ENCODE peak calls at places on chromosomes 16 and 17, in five cellular contexts. One of them, this sample, is unnamed.

GRCh38 chr17:19718613-19719364 is 2.4 kb upstream of the SLC47A2 start:
- DNase-seq in hepatocyte: no peak
- DNase-seq in progenitor cell of endocrine pancreas: no peak
- DNase-seq in NCI-H1048: no peak
- DNase-seq in stimulated activated naive CD4-positive, alpha-beta T cell: no peak
- DNase-seq in this sample: no peak

GRCh38 chr17:48134912-48135480 is 27.4 kb downstream of the SNX11 start:
- DNase-seq in NCI-H1048: no peak
- DNase-seq in progenitor cell of endocrine pancreas: no peak
- DNase-seq in stimulated activated naive CD4-positive, alpha-beta T cell: no peak
- DNase-seq in hepatocyte: no peak
- DNase-seq in this sample: no peak

GRCh38 chr17:57135026-57135747 is 50.1 kb downstream of the AKAP1 start:
- DNase-seq in progenitor cell of endocrine pancreas: no peak
- DNase-seq in stimulated activated naive CD4-positive, alpha-beta T cell: no peak
- DNase-seq in hepatocyte: no peak
- DNase-seq in NCI-H1048: no peak
- DNase-seq in this sample: no peak

GRCh38 chr17:410674-411401 is 58.2 kb upstream of the RPH3AL start:
- DNase-seq in progenitor cell of endocrine pancreas: peak
- DNase-seq in hepatocyte: peak
- DNase-seq in stimulated activated naive CD4-positive, alpha-beta T cell: peak
- DNase-seq in NCI-H1048: no peak
- DNase-seq in this sample: no peak

GRCh38 chr17:64020068-64020766 is at the start of gene ICAM2:
- DNase-seq in hepatocyte: no peak
- DNase-seq in stimulated activated naive CD4-positive, alpha-beta T cell: peak
- DNase-seq in NCI-H1048: no peak
- DNase-seq in progenitor cell of endocrine pancreas: no peak
- DNase-seq in this sample: no peak

GRCh38 chr16:89422905-89423630 is 67.3 kb downstream of the ANKRD11 start:
- DNase-seq in NCI-H1048: no peak
- DNase-seq in progenitor cell of endocrine pancreas: no peak
- DNase-seq in stimulated activated naive CD4-positive, alpha-beta T cell: no peak
- DNase-seq in hepatocyte: peak
- DNase-seq in this sample: no peak

GRCh38 chr16:62280556-62280955 is 244.3 kb upstream of the CDH8 start:
- DNase-seq in progenitor cell of endocrine pancreas: no peak
- DNase-seq in hepatocyte: no peak
- DNase-seq in NCI-H1048: no peak
- DNase-seq in stimulated activated naive CD4-positive, alpha-beta T cell: no peak
- DNase-seq in this sample: no peak

GRCh38 chr17:18963126-18964017 is 11.4 kb downstream of the SLC5A10 start:
- DNase-seq in hepatocyte: peak
- DNase-seq in progenitor cell of endocrine pancreas: no peak
- DNase-seq in NCI-H1048: no peak
- DNase-seq in stimulated activated naive CD4-positive, alpha-beta T cell: no peak
- DNase-seq in this sample: no peak

GRCh38 chr17:16352303-16352837 is 899 bp downstream of the CENPV start:
- DNase-seq in hepatocyte: peak
- DNase-seq in progenitor cell of endocrine pancreas: peak
- DNase-seq in NCI-H1048: no peak
- DNase-seq in stimulated activated naive CD4-positive, alpha-beta T cell: peak
- DNase-seq in this sample: no peak

GRCh38 chr17:77349976-77350830 is 209.4 kb downstream of the SEC14L1 start:
- DNase-seq in stimulated activated naive CD4-positive, alpha-beta T cell: no peak
- DNase-seq in progenitor cell of endocrine pancreas: no peak
- DNase-seq in NCI-H1048: no peak
- DNase-seq in hepatocyte: peak
- DNase-seq in this sample: no peak

GRCh38 chr17:1398900-1399299 is 1.1 kb downstream of the YWHAE start:
- DNase-seq in progenitor cell of endocrine pancreas: no peak
- DNase-seq in hepatocyte: peak
- DNase-seq in NCI-H1048: no peak
- DNase-seq in stimulated activated naive CD4-positive, alpha-beta T cell: peak
- DNase-seq in this sample: no peak

GRCh38 chr16:83917152-83918120 is 18.5 kb downstream of the MLYCD start:
- DNase-seq in hepatocyte: no peak
- DNase-seq in stimulated activated naive CD4-positive, alpha-beta T cell: no peak
- DNase-seq in progenitor cell of endocrine pancreas: no peak
- DNase-seq in NCI-H1048: no peak
- DNase-seq in this sample: no peak

GRCh38 chr16:23907903-23908302 is 72.1 kb downstream of the PRKCB start:
- DNase-seq in stimulated activated naive CD4-positive, alpha-beta T cell: no peak
- DNase-seq in hepatocyte: no peak
- DNase-seq in NCI-H1048: no peak
- DNase-seq in progenitor cell of endocrine pancreas: no peak
- DNase-seq in this sample: no peak

GRCh38 chr16:56673916-56674315 is 4.3 kb downstream of the MT1H start:
- DNase-seq in progenitor cell of endocrine pancreas: no peak
- DNase-seq in stimulated activated naive CD4-positive, alpha-beta T cell: peak
- DNase-seq in NCI-H1048: no peak
- DNase-seq in hepatocyte: no peak
- DNase-seq in this sample: peak

GRCh38 chr17:61816538-61816937 is 46.8 kb downstream of the BRIP1 start:
- DNase-seq in NCI-H1048: no peak
- DNase-seq in hepatocyte: no peak
- DNase-seq in stimulated activated naive CD4-positive, alpha-beta T cell: no peak
- DNase-seq in progenitor cell of endocrine pancreas: no peak
- DNase-seq in this sample: no peak

GRCh38 chr17:39404542-39405378 is 3.3 kb upstream of the FBXL20 start:
- DNase-seq in progenitor cell of endocrine pancreas: no peak
- DNase-seq in hepatocyte: no peak
- DNase-seq in stimulated activated naive CD4-positive, alpha-beta T cell: no peak
- DNase-seq in NCI-H1048: no peak
- DNase-seq in this sample: no peak

GRCh38 chr17:67215991-67216421 is 29.0 kb downstream of the HELZ start:
- DNase-seq in hepatocyte: no peak
- DNase-seq in NCI-H1048: no peak
- DNase-seq in stimulated activated naive CD4-positive, alpha-beta T cell: no peak
- DNase-seq in progenitor cell of endocrine pancreas: no peak
- DNase-seq in this sample: peak

GRCh38 chr17:62689441-62690167 is 62.1 kb downstream of the MRC2 start:
- DNase-seq in progenitor cell of endocrine pancreas: no peak
- DNase-seq in hepatocyte: no peak
- DNase-seq in stimulated activated naive CD4-positive, alpha-beta T cell: no peak
- DNase-seq in NCI-H1048: no peak
- DNase-seq in this sample: no peak

GRCh38 chr17:39147221-39148185 is 3.9 kb downstream of the PLXDC1 start:
- DNase-seq in NCI-H1048: no peak
- DNase-seq in stimulated activated naive CD4-positive, alpha-beta T cell: no peak
- DNase-seq in hepatocyte: no peak
- DNase-seq in progenitor cell of endocrine pancreas: no peak
- DNase-seq in this sample: no peak

GRCh38 chr17:75241996-75242460 is 19.4 kb downstream of the GGA3 start:
- DNase-seq in progenitor cell of endocrine pancreas: no peak
- DNase-seq in hepatocyte: no peak
- DNase-seq in stimulated activated naive CD4-positive, alpha-beta T cell: no peak
- DNase-seq in NCI-H1048: no peak
- DNase-seq in this sample: no peak

GRCh38 chr17:46847204-46848191 is 3.9 kb upstream of the WNT9B start:
- DNase-seq in progenitor cell of endocrine pancreas: no peak
- DNase-seq in NCI-H1048: no peak
- DNase-seq in stimulated activated naive CD4-positive, alpha-beta T cell: no peak
- DNase-seq in hepatocyte: no peak
- DNase-seq in this sample: no peak

GRCh38 chr16:69513180-69513966 is 52.4 kb upstream of the NFAT5 start:
- DNase-seq in hepatocyte: no peak
- DNase-seq in stimulated activated naive CD4-positive, alpha-beta T cell: no peak
- DNase-seq in progenitor cell of endocrine pancreas: no peak
- DNase-seq in NCI-H1048: no peak
- DNase-seq in this sample: no peak

GRCh38 chr16:68235105-68235881 is 634 bp downstream of the ESRP2 start:
- DNase-seq in progenitor cell of endocrine pancreas: peak
- DNase-seq in hepatocyte: peak
- DNase-seq in NCI-H1048: no peak
- DNase-seq in stimulated activated naive CD4-positive, alpha-beta T cell: peak
- DNase-seq in this sample: no peak

GRCh38 chr17:81556175-81556691 is 4.1 kb upstream of the FAAP100 start:
- DNase-seq in NCI-H1048: no peak
- DNase-seq in progenitor cell of endocrine pancreas: no peak
- DNase-seq in hepatocyte: peak
- DNase-seq in stimulated activated naive CD4-positive, alpha-beta T cell: no peak
- DNase-seq in this sample: no peak

GRCh38 chr17:48351916-48352332 is 78.1 kb downstream of the SKAP1 start:
- DNase-seq in NCI-H1048: no peak
- DNase-seq in hepatocyte: peak
- DNase-seq in progenitor cell of endocrine pancreas: no peak
- DNase-seq in stimulated activated naive CD4-positive, alpha-beta T cell: no peak
- DNase-seq in this sample: no peak

This sample was measured in LNCaP clone FGC.